ENCODE peak calls at places on chromosomes 5 and 9, in four cellular contexts. Z, D, X and T are unnamed samples. For H3K4me1, the result is how much of the 10 kb centered on the place peaks cover.

GRCh38 chr5:143213231-143213850 is 190.1 kb downstream of the NR3C1 start:
- DNase-seq in Z (no peak), D (no peak), X (peak), T (no peak)

GRCh38 chr9:100911273-100911672 is 117.3 kb upstream of the PLPPR1 start:
- DNase-seq in Z (no peak), D (no peak), X (no peak), T (no peak)

GRCh38 chr5:1011226-1011631 is 2.6 kb downstream of the NKD2 start:
- DNase-seq in Z (peak), D (peak), X (no peak), T (no peak)

GRCh38 chr5:173802670-173803165 is 85.4 kb upstream of the CPEB4 start:
- DNase-seq in Z (peak), D (peak), X (no peak), T (peak)

GRCh38 chr9:124685217-124685616 is 85.9 kb downstream of the NR6A1 start:
- DNase-seq in Z (no peak), D (no peak), X (peak), T (no peak)

GRCh38 chr9:6909186-6909585 is 151.4 kb downstream of the KDM4C start:
- DNase-seq in Z (no peak), D (no peak), X (no peak), T (no peak)

GRCh38 chr9:93122721-93123221 is 11.3 kb downstream of the NINJ1 start:
- DNase-seq in Z (no peak), D (peak), X (no peak), T (no peak)

GRCh38 chr5:34059997-34060396 is 17.0 kb upstream of the C1QTNF3 start:
- DNase-seq in Z (no peak), D (no peak), X (no peak), T (no peak)

GRCh38 chr9:97388721-97389238 is 23.1 kb upstream of the TDRD7 start:
- DNase-seq in Z (peak), D (peak), X (no peak), T (no peak)

GRCh38 chr9:109781541-109782197 is 1.7 kb downstream of the PALM2AKAP2 start:
- DNase-seq in Z (no peak), D (no peak), X (peak), T (no peak)

GRCh38 chr9:107707915-107708441 is 218.4 kb upstream of the KLF4 start:
- DNase-seq in Z (peak), D (no peak), X (peak), T (no peak)

GRCh38 chr9:93028448-93029006 is 30.0 kb upstream of the SUSD3 start:
- DNase-seq in Z (no peak), D (no peak), X (no peak), T (no peak)

GRCh38 chr5:32462618-32463017 is 18.1 kb upstream of the ZFR start:
- DNase-seq in Z (peak), D (no peak), X (peak), T (no peak)

GRCh38 chr5:32645246-32645645 is 59.9 kb downstream of the SUB1 start:
- DNase-seq in Z (no peak), D (no peak), X (peak), T (no peak)

GRCh38 chr9:121206516-121207370 is 5.1 kb upstream of the RAB14 start:
- DNase-seq in Z (no peak), D (no peak), X (peak), T (no peak)

GRCh38 chr5:57692582-57693487 is 210.2 kb upstream of the ACTBL2 start:
- DNase-seq in Z (peak), D (peak), X (peak), T (peak)

GRCh38 chr9:79012561-79012960 is 559.2 kb upstream of the TLE4 start:
- DNase-seq in Z (peak), D (no peak), X (peak), T (no peak)

DNA sequence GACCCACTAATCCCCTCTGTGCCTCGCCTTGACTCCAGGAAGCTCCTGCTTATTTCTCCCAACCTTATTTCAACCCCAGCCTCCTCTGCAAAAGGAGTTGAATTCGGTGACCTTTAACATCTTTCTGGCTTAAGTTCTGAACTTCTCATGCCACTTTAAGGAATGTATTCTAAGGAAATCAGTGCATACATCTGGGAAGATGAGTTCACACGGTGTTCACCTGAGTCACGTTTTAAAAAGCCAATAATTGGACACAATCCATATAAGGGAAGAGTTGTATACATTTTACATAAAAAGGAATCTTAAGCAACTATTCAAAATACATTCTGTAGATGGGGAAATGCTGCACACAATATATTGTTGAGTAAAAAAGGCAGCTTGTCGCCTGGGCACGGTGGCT is 33.2 kb downstream of the FAT2 start:
- DNase-seq in Z (peak), D (no peak), X (no peak), T (no peak)
- H3K27ac ChIP-seq in Z (no peak), D (no peak), X (no peak), T (no peak)

GRCh38 chr9:89522261-89522978 is 24.5 kb upstream of the SEMA4D start:
- DNase-seq in Z (peak), D (no peak), X (no peak), T (no peak)

GRCh38 chr9:89522979-89523305 is 25.0 kb upstream of the SEMA4D start:
- DNase-seq in Z (no peak), D (no peak), X (no peak), T (no peak)

GRCh38 chr9:89518466-89519392 is 20.8 kb upstream of the SEMA4D start:
- DNase-seq in Z (no peak), D (no peak), X (no peak), T (no peak)

GRCh38 chr9:89515416-89515815 is 17.5 kb upstream of the SEMA4D start:
- DNase-seq in Z (peak), D (no peak), X (no peak), T (no peak)

GRCh38 chr9:89519393-89519805 is 21.5 kb upstream of the SEMA4D start:
- DNase-seq in Z (peak), D (peak), X (peak), T (no peak)
- H3K4me1 ChIP-seq in Z (under half), D (under half), X (under half), T (under half)

GRCh38 chr9:83060557-83060956 is 2.4 kb downstream of the RASEF start:
- DNase-seq in Z (peak), D (no peak), X (no peak), T (no peak)

GRCh38 chr9:83065233-83065632 is 2.3 kb upstream of the RASEF start:
- DNase-seq in Z (no peak), D (no peak), X (no peak), T (no peak)

GRCh38 chr9:83061036-83061435 is 1.9 kb downstream of the RASEF start:
- DNase-seq in Z (peak), D (no peak), X (no peak), T (no peak)

GRCh38 chr9:83062011-83062652 is 810 bp downstream of the RASEF start:
- DNase-seq in Z (peak), D (peak), X (peak), T (no peak)

GRCh38 chr9:83062653-83063527 is at the start of gene RASEF:
- DNase-seq in Z (peak), D (peak), X (peak), T (no peak)
- TF ChIP-seq CTCF in Z (peak), D (no peak), X (no peak), T (no peak)

DNA sequence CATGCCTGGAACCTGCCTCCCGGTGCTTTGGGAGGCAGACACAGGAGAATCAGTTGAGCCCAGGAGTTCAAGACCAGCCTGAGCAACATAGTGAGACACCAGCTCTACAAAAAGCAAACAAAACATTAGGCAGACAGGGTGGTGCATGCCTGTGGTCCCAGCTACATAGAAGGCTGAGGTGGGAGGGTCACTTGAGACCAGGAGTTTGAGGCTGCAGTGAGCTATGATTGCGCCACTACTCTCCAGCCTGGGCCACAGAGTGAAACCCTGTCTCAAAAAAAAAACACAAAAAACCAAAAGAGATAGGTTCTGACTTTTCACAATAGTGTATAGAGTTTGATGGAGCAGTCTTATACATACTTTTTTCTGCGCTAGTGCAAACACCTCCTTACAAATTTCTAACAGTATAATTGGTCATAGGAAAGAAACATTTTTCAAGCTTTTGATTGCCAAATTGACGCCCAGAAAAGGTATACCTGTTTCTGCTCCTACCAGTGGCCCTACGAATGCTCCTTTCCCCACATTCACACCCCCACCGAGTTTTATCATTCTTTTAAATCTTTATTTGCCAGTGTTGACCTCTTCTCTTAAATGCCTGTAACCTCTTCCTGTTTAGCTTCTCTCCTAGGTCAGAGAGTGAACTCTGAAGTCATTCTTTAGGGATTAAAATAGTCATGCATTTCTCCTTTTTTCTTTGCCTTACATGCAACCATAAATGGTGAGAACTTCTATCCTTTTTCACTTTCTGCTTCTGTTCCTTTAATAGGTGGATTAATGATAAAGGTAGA is 7.5 kb downstream of the DOCK8 start:
- DNase-seq in Z (no peak), D (no peak), X (no peak), T (no peak)
- H3K27ac ChIP-seq in Z (no peak), D (no peak), X (no peak), T (no peak)

DNA sequence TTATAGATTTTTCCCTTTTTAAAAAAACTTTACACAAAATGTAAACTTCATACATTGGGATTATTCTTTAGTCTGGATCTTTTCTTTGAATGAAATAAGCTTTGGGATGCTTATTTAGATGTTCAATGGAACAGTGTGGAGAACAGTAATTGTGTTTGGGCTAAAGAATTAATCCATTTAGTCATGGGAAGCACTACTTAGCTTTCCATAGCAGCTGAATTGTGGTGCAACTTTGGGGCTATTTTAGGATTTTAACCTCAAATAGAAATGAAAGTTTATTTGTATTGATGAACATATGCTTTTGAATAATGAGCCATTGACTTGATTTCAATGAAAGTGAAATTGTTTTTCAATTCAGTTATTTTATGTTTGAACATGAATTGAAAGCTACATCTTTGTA is 72.4 kb downstream of the ZCCHC7 start:
- DNase-seq in Z (no peak), D (no peak), X (no peak), T (no peak)
- H3K4me1 ChIP-seq in Z (under half), D (under half), X (under half), T (under half)

DNA sequence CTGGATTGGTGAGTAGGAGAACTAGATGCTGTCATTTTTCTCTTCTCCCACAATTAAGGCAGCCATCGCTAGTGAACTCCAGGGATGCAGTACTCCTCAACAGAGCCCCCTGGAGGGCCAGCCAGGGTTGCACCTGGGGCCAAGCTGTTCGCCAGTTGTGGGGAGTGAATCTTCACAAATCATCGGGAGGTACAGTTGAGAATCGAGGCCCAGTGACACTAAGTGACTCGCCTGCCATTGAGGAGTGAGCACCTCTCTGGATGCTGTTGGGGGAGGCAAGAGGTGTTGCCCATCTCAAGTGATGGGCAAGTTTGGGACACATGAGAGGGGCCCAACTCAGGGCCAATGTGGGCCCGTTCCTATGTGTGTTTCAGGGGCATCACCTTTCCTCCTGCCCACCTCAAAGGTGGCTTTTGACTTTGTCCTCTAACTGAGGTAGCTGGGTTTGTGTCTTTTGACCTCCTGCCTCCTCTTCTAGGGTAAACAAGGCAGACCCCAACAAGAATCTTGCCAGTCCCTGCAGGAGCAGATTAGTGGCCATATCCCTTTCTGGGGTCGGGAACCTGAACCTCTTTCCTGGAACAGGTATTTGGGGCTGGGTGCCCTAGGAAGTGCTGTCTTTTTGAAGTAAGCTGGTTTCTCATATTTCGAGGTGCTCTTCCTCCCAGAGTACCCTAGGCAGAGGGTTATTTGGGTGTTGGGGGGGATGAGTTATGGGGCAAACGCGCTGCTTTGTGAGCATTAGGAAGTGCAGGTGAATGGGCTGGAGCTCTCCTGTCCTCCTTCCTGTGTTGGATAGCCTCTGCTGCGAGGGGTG is 181.2 kb downstream of the MACROH2A1 start:
- DNase-seq in Z (no peak), D (peak), X (no peak), T (no peak)
- TF ChIP-seq CTCF in Z (peak), D (no peak), X (no peak), T (no peak)

DNA sequence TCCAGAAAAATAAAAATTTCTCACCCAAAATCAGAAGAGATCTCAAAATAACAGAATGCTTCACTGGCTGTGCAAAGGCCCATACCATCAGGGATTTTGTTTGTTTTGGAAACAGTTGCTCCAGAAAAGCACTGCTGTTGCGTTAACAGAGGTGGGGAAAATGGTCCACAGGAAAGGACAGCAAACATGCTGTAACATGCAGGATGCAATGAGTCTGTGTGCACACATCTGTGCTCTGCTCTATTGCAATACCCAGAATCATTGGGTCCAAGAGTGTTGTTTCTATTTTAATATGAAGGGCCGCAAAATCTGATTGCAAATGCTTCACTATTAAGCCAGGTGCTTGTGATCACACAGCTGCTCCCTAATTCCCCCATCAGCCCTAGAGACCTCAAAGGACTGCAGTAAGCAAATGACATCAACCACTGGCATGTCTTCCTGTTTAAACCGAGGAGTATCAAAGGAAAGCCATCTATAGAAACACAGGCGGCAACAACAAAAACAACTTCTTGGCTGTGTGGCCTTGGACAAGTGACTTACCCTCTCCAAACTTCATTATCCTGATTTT is 141.0 kb downstream of the DCP2 start:
- DNase-seq in Z (no peak), D (no peak), X (no peak), T (no peak)
- H3K27ac ChIP-seq in Z (no peak), D (no peak), X (no peak), T (no peak)

GRCh38 chr9:130866474-130866965 is 30.1 kb downstream of the QRFP start:
- DNase-seq in Z (peak), D (no peak), X (peak), T (no peak)

GRCh38 chr9:130864541-130864940 is 29.5 kb downstream of the ABL1 start:
- DNase-seq in Z (no peak), D (peak), X (no peak), T (no peak)

GRCh38 chr9:130867556-130867955 is 29.1 kb downstream of the QRFP start:
- DNase-seq in Z (no peak), D (peak), X (no peak), T (no peak)

GRCh38 chr9:130868230-130868629 is 28.4 kb downstream of the QRFP start:
- DNase-seq in Z (no peak), D (no peak), X (no peak), T (no peak)

GRCh38 chr9:130865921-130866320 is 30.7 kb downstream of the QRFP start:
- DNase-seq in Z (no peak), D (no peak), X (no peak), T (no peak)
- H3K4me1 ChIP-seq in Z (under half), D (under half), X (under half), T (under half)

GRCh38 chr5:103466494-103466893 is 96.1 kb downstream of the NUDT12 start:
- DNase-seq in Z (peak), D (no peak), X (peak), T (no peak)

GRCh38 chr5:103465891-103466290 is 96.7 kb downstream of the NUDT12 start:
- DNase-seq in Z (no peak), D (no peak), X (no peak), T (no peak)

GRCh38 chr5:103461223-103461622 is 101.4 kb downstream of the NUDT12 start:
- DNase-seq in Z (peak), D (no peak), X (peak), T (no peak)

GRCh38 chr5:103467831-103468230 is 94.8 kb downstream of the NUDT12 start:
- DNase-seq in Z (no peak), D (no peak), X (no peak), T (no peak)

GRCh38 chr5:103464801-103465484 is 97.6 kb downstream of the NUDT12 start:
- DNase-seq in Z (peak), D (no peak), X (no peak), T (no peak)
- TF ChIP-seq CTCF in Z (no peak), D (no peak), X (no peak), T (no peak)

GRCh38 chr5:68270576-68270975 is 55.0 kb downstream of the PIK3R1 start:
- DNase-seq in Z (no peak), D (no peak), X (no peak), T (no peak)
- H3K27ac ChIP-seq in Z (no peak), D (no peak), X (no peak), T (peak)